ENCODE peak calls at places on chromosomes 12 and 14, in six cellular contexts. Y is mesenchymal stem cell, L is IMR-90, D is H1, S is H9, M is trophoblast cell. G is an unnamed sample.

GRCh38 chr12:122102331-122102730 is 23.8 kb downstream of the MLXIP start:
- DNase-seq in Y (no peak), L (peak; percentile 56), D (no peak), S (no peak), M (no peak), G (no peak)

GRCh38 chr12:71092290-71092689 is 65.5 kb downstream of the TSPAN8 start:
- DNase-seq in Y (no peak), L (peak; percentile 0), D (no peak), S (no peak), M (no peak), G (no peak)

GRCh38 chr12:91007531-91008290 is 2.9 kb upstream of the EPYC start:
- DNase-seq in Y (no peak), L (no peak), D (no peak), S (no peak), M (no peak), G (no peak)

GRCh38 chr14:29126361-29126760 is 359.8 kb downstream of the FOXG1 start:
- DNase-seq in Y (no peak), L (peak; percentile 8), D (no peak), S (no peak), M (peak; percentile 58), G (no peak)

GRCh38 chr14:99040047-99040446 is 231.9 kb downstream of the BCL11B start:
- DNase-seq in Y (no peak), L (no peak), D (no peak), S (no peak), M (no peak), G (no peak)

GRCh38 chr14:21518725-21519124 is 7.4 kb downstream of the SALL2 start:
- DNase-seq in Y (no peak), L (no peak), D (no peak), S (no peak), M (no peak), G (no peak)

GRCh38 chr14:45085004-45085403 is 1.1 kb downstream of the PRPF39 start:
- DNase-seq in Y (peak; percentile 85), L (peak; percentile 46), D (no peak), S (no peak), M (no peak), G (no peak)

GRCh38 chr12:106723416-106723815 is 51.1 kb upstream of the RIC8B start:
- DNase-seq in Y (no peak), L (no peak), D (no peak), S (no peak), M (no peak), G (no peak)

GRCh38 chr12:21773263-21773741 is 1.2 kb downstream of the KCNJ8 start:
- DNase-seq in Y (no peak), L (peak; percentile 23), D (peak; percentile 76), S (peak; percentile 93), M (no peak), G (no peak)

GRCh38 chr12:124556896-124557501 is 10.4 kb downstream of the NCOR2 start:
- DNase-seq in Y (peak; percentile 69), L (no peak), D (no peak), S (no peak), M (no peak), G (no peak)

GRCh38 chr12:129911437-129912049 is 7.7 kb upstream of the TMEM132D start:
- DNase-seq in Y (no peak), L (no peak), D (peak; percentile 77), S (peak; percentile 85), M (no peak), G (peak; percentile 43)

GRCh38 chr14:53227154-53227718 is 74.1 kb upstream of the DDHD1 start:
- DNase-seq in Y (no peak), L (no peak), D (no peak), S (no peak), M (no peak), G (no peak)

GRCh38 chr12:26555139-26555538 is 277.9 kb downstream of the ITPR2 start:
- DNase-seq in Y (peak; percentile 3), L (peak; percentile 53), D (no peak), S (no peak), M (no peak), G (no peak)

GRCh38 chr12:63206908-63207307 is 55.9 kb upstream of the AVPR1A start:
- DNase-seq in Y (peak; percentile 6), L (no peak), D (no peak), S (no peak), M (peak; percentile 65), G (no peak)

GRCh38 chr12:26523708-26524150 is 309.3 kb downstream of the ITPR2 start:
- DNase-seq in Y (peak; percentile 79), L (peak; percentile 93), D (no peak), S (no peak), M (peak; percentile 57), G (no peak)

GRCh38 chr12:58412466-58412865 is 471.1 kb downstream of the ATP23 start:
- DNase-seq in Y (peak; percentile 23), L (no peak), D (no peak), S (no peak), M (peak; percentile 30), G (no peak)

GRCh38 chr12:84056-84455 is 17.5 kb downstream of the IQSEC3 start:
- DNase-seq in Y (no peak), L (no peak), D (no peak), S (peak; percentile 20), M (no peak), G (no peak)

GRCh38 chr14:59754256-59754655 is 116.3 kb downstream of the RTN1 start:
- DNase-seq in Y (no peak), L (peak; percentile 1), D (no peak), S (no peak), M (no peak), G (no peak)

GRCh38 chr12:112183141-112183581 is 57.8 kb downstream of the TRAFD1 start:
- DNase-seq in Y (no peak), L (peak; percentile 83), D (no peak), S (no peak), M (no peak), G (no peak)

GRCh38 chr12:49671051-49671765 is 36.0 kb downstream of the FMNL3 start:
- DNase-seq in Y (no peak), L (no peak), D (no peak), S (no peak), M (no peak), G (no peak)

GRCh38 chr14:90519262-90519920 is 122.6 kb downstream of the CALM1 start:
- DNase-seq in Y (no peak), L (no peak), D (no peak), S (peak; percentile 20), M (no peak), G (no peak)

GRCh38 chr12:69738351-69739286 is at the start of gene RAB3IP:
- DNase-seq in Y (peak; percentile 72), L (peak; percentile 61), D (peak; percentile 96), S (peak; percentile 93), M (peak; percentile 81), G (peak; percentile 91)

DNA sequence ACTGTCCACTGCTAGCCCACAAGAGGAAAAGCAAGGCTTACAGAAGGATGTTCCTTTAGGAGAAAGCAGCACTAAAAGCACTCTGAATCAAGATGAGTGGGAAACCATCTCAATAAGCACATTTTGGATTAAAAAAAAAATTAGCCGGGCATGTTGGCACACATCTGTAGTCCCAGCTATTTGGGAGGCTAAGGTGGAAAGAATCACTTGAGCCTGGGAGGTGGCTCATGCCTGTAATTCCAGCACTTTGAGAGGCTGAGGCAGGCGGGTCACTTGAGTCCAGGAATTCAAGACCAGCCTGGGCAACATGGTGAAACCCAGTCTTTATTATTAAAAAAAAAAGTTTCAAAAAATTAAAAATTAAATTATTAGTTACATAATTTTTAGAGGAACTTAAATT is 17.0 kb upstream of the ARL1 start:
- DNase-seq in Y (no peak), L (no peak), D (no peak), S (no peak), M (no peak), G (no peak)
- H2AFZ ChIP-seq in Y (no peak overlapping the region), L (no peak overlapping the region), D (peak overlapping the region; percentile 53), S (no peak overlapping the region), M (no peak overlapping the region), G (no peak overlapping the region)

DNA sequence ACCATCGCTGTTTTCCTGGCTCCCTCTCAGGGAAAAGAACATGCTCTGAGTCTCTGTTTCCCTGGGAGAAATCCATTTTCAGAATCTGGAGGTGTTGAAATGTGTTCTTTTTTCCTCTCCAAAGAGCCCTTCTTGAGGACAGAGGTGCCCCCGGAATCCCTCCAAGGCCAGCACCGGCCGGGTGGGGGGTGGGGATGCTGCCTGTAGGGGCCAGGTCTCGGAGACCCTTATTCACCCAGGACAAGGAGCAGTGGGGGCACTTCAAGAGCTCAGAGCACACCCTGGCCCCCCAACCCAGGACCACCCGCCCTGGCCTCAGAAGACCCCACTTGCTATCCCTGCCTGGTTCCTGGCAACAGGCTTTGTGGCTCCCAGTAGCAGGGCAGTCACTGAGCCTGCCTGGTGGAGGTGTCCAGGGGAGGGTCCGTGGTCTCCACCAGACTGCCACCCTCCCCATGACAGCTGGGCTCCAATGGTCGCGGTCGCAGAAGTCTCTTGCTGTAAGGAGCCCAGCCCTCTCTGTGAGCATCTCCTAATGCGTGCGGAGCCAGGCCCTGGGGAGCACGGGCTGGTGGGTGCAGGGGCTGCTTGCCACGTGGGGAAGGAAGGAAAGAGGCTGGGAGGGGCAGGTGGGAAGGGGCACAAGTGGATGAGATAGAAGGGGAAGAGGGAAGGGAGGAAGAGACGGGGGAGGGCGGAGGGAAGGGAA is 13.2 kb upstream of the DIO3 start:
- DNase-seq in Y (no peak), L (no peak), D (no peak), S (no peak), M (no peak), G (no peak)
- H3K23ac ChIP-seq in Y (no peak overlapping the region), L (no peak overlapping the region), D (no peak overlapping the region), S (no peak overlapping the region), M (no peak overlapping the region), G (no peak overlapping the region)

GRCh38 chr14:104420990-104421389 is 158.6 kb upstream of the C14orf180 start:
- DNase-seq in Y (no peak), L (no peak), D (no peak), S (peak; percentile 11), M (no peak), G (no peak)

GRCh38 chr14:104421892-104422291 is 157.7 kb upstream of the C14orf180 start:
- DNase-seq in Y (no peak), L (no peak), D (no peak), S (peak; percentile 18), M (no peak), G (no peak)

GRCh38 chr14:104422301-104423223 is 157.0 kb upstream of the C14orf180 start:
- DNase-seq in Y (no peak), L (no peak), D (no peak), S (no peak), M (no peak), G (no peak)

GRCh38 chr14:104421401-104421821 is 158.2 kb upstream of the C14orf180 start:
- DNase-seq in Y (no peak), L (no peak), D (no peak), S (peak; percentile 19), M (no peak), G (no peak)

DNA sequence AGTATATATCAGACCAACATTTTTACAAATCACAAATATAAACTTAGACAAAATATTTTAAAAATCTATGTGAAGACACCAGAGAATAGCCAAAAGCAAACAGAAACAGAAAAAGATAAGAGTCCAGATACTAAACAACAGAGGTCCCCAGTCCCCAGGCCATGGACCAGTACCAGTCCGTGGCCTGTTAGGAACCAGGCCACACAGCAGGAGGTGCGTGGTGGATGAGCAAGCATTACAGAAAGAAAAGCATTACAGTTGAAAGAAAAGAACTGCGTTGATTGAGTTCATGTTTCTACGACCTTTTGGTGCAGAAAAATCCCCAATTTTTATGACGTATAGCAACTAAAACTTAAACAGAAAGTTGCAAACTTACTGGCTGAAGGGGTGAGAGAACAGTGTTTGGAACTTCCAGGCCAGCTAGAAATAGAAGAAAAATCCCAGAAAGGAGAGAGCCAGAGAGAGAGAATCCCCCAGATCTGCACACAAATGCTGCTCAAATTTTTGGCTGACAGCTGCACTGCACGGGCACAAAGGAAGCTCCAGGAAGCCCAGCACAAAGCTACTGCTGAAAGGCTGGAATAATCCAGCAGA is 159.6 kb upstream of the C14orf180 start:
- DNase-seq in Y (no peak), L (no peak), D (no peak), S (peak; percentile 5), M (no peak), G (no peak)
- H2AFZ ChIP-seq in Y (no peak overlapping the region), L (no peak overlapping the region), D (no peak overlapping the region), S (no peak overlapping the region), M (no peak overlapping the region), G (peak overlapping the region; percentile 31)

GRCh38 chr12:132710422-132711168 is at the start of gene PGAM5:
- DNase-seq in Y (peak; percentile 79), L (peak; percentile 70), D (peak; percentile 78), S (peak; percentile 75), M (peak; percentile 85), G (peak; percentile 75)
- H3K23ac ChIP-seq in Y (peak within 1 kb of the TSS; percentile 80), L (peak within 1 kb of the TSS; percentile 72), D (no peak within 1 kb of the TSS), S (no peak within 1 kb of the TSS), M (no peak within 1 kb of the TSS), G (peak within 1 kb of the TSS; percentile 99)